ENCODE peak calls at places on chromosomes 16 and 17, in seven cellular contexts. K, U, N, M, W, L and O are unnamed samples.

GRCh38 chr16:30110661-30111060 is 2.7 kb downstream of the GDPD3 start:
- DNase-seq in K (no peak), U (no peak), N (no peak), M (no peak), W (no peak), L (no peak), O (no peak)

GRCh38 chr17:9824094-9824493 is 1.6 kb upstream of the GLP2R start:
- DNase-seq in K (no peak), U (no peak), N (no peak), M (no peak), W (no peak), L (no peak), O (no peak)

GRCh38 chr17:78473951-78474630 is 95.6 kb downstream of the PGS1 start:
- DNase-seq in K (no peak), U (no peak), N (no peak), M (no peak), W (no peak), L (no peak), O (no peak)

GRCh38 chr17:55089955-55090573 is 121.5 kb downstream of the STXBP4 start:
- DNase-seq in K (no peak), U (peak), N (no peak), M (peak), W (peak), L (peak), O (peak)

GRCh38 chr17:76232342-76232741 is 8.0 kb downstream of the RNF157 start:
- DNase-seq in K (no peak), U (no peak), N (no peak), M (no peak), W (no peak), L (no peak), O (no peak)

GRCh38 chr17:58995247-58995940 is 111.3 kb downstream of the TRIM37 start:
- DNase-seq in K (no peak), U (no peak), N (no peak), M (no peak), W (no peak), L (no peak), O (no peak)

GRCh38 chr16:72787519-72788268 is 260.2 kb downstream of the ZFHX3 start:
- DNase-seq in K (no peak), U (peak), N (peak), M (peak), W (peak), L (peak), O (peak)

GRCh38 chr16:72247821-72248253 is 75.9 kb upstream of the PMFBP1 start:
- DNase-seq in K (peak), U (no peak), N (no peak), M (no peak), W (no peak), L (no peak), O (no peak)

GRCh38 chr16:89325861-89326471 is 108.5 kb downstream of the ZNF778 start:
- DNase-seq in K (peak), U (no peak), N (no peak), M (no peak), W (peak), L (no peak), O (peak)

GRCh38 chr17:1110844-1111598 is 68.8 kb downstream of the ABR start:
- DNase-seq in K (no peak), U (peak), N (peak), M (no peak), W (peak), L (peak), O (no peak)

GRCh38 chr17:29584452-29585079 is 4.9 kb downstream of the GIT1 start:
- DNase-seq in K (peak), U (no peak), N (no peak), M (no peak), W (peak), L (no peak), O (no peak)

GRCh38 chr17:74699236-74699635 is 13.5 kb downstream of the CD300LF start:
- DNase-seq in K (no peak), U (no peak), N (no peak), M (no peak), W (no peak), L (no peak), O (no peak)

GRCh38 chr17:60548990-60549389 is 22.9 kb upstream of the APPBP2 start:
- DNase-seq in K (no peak), U (no peak), N (no peak), M (no peak), W (no peak), L (no peak), O (no peak)

GRCh38 chr16:59632266-59632855 is 898.2 kb upstream of the GOT2 start:
- DNase-seq in K (no peak), U (no peak), N (no peak), M (no peak), W (no peak), L (no peak), O (no peak)